ENCODE peak calls at places on chromosomes 13 and 19, in ten cellular contexts. V is fibroblast of mammary gland, J is testis, P is BJ, R is brain microvascular endothelial cell, A is stomach, H is pancreas, U is right atrium auricular region, X is mammary epithelial cell, Y is fibroblast of pulmonary artery. T is an unnamed sample.

GRCh38 chr13:46149272-46150133 is 32.5 kb downstream of the LCP1 start:
- DNase-seq in V (peak; percentile 38), J (no peak), P (no peak), R (peak; percentile 64), A (no peak), H (no peak), U (no peak), X (peak; percentile 84), Y (peak; percentile 24), T (no peak)

GRCh38 chr19:33524024-33524664 is 2.6 kb upstream of the PEPD start:
- DNase-seq in V (peak; percentile 44), J (peak; percentile 27), P (no peak), R (no peak), A (no peak), H (no peak), U (no peak), X (no peak), Y (no peak), T (no peak)

GRCh38 chr13:112229445-112229844 is 146.7 kb upstream of the SPACA7 start:
- DNase-seq in V (no peak), J (no peak), P (no peak), R (no peak), A (no peak), H (no peak), U (no peak), X (no peak), Y (no peak), T (no peak)

GRCh38 chr13:87128006-87128405 is 543.2 kb upstream of the SLITRK5 start:
- DNase-seq in V (peak; percentile 53), J (no peak), P (no peak), R (no peak), A (no peak), H (no peak), U (no peak), X (no peak), Y (peak; percentile 37), T (no peak)

GRCh38 chr19:13207237-13208130 is 57.3 kb downstream of the IER2 start:
- DNase-seq in V (peak; percentile 50), J (peak; percentile 30), P (no peak), R (no peak), A (no peak), H (no peak), U (no peak), X (no peak), Y (no peak), T (no peak)

GRCh38 chr19:19486343-19487076 is 28.8 kb downstream of the TSSK6 start:
- DNase-seq in V (no peak), J (no peak), P (no peak), R (no peak), A (no peak), H (no peak), U (no peak), X (no peak), Y (no peak), T (no peak)

GRCh38 chr13:54633461-54633860 is 1604.8 kb downstream of the OLFM4 start:
- DNase-seq in V (no peak), J (no peak), P (no peak), R (no peak), A (no peak), H (no peak), U (no peak), X (no peak), Y (no peak), T (no peak)

GRCh38 chr19:9309974-9310446 is 372 bp upstream of the ZNF699 start:
- DNase-seq in V (peak; percentile 89), J (peak; percentile 97), P (no peak), R (peak; percentile 90), A (peak; percentile 85), H (no peak), U (peak; percentile 95), X (no peak), Y (peak; percentile 93), T (no peak)

GRCh38 chr13:70623260-70623659 is 515.0 kb upstream of the KLHL1 start:
- DNase-seq in V (peak; percentile 5), J (no peak), P (no peak), R (no peak), A (no peak), H (no peak), U (no peak), X (no peak), Y (peak; percentile 36), T (no peak)

GRCh38 chr13:104769520-104769919 is 1703.3 kb upstream of the SLC10A2 start:
- DNase-seq in V (no peak), J (no peak), P (no peak), R (no peak), A (no peak), H (no peak), U (no peak), X (no peak), Y (no peak), T (no peak)

GRCh38 chr13:104779311-104779710 is 1713.1 kb upstream of the SLC10A2 start:
- DNase-seq in V (peak; percentile 36), J (no peak), P (peak; percentile 19), R (peak; percentile 26), A (no peak), H (no peak), U (no peak), X (no peak), Y (peak; percentile 39), T (no peak)

GRCh38 chr13:104773775-104774174 is 1707.6 kb upstream of the SLC10A2 start:
- DNase-seq in V (peak; percentile 54), J (no peak), P (peak; percentile 7), R (peak; percentile 16), A (no peak), H (no peak), U (no peak), X (peak; percentile 32), Y (peak; percentile 70), T (no peak)
- TF ChIP-seq CTCF in V (peak; percentile 65), J (no peak), P (peak; percentile 60), R (peak; percentile 74), A (peak; percentile 16), H (peak; percentile 19), U (no peak), X (peak; percentile 45), Y (peak; percentile 80), T (peak; percentile 74)

GRCh38 chr13:25262261-25262660 is 25.0 kb downstream of the MTMR6 start:
- DNase-seq in V (no peak), J (no peak), P (no peak), R (no peak), A (no peak), H (no peak), U (no peak), X (no peak), Y (no peak), T (no peak)

GRCh38 chr13:25268561-25268960 is 18.7 kb downstream of the MTMR6 start:
- DNase-seq in V (no peak), J (no peak), P (no peak), R (no peak), A (no peak), H (no peak), U (no peak), X (no peak), Y (no peak), T (no peak)

GRCh38 chr13:25267715-25268114 is 19.6 kb downstream of the MTMR6 start:
- DNase-seq in V (peak; percentile 34), J (no peak), P (no peak), R (no peak), A (no peak), H (no peak), U (no peak), X (no peak), Y (peak; percentile 50), T (no peak)
- TF ChIP-seq CTCF in V (peak; percentile 32), J (no peak), P (peak; percentile 32), R (peak; percentile 47), A (no peak), H (no peak), U (no peak), X (no peak), Y (peak; percentile 40), T (peak; percentile 27)

GRCh38 chr13:103466761-103467160 is 400.5 kb upstream of the SLC10A2 start:
- DNase-seq in V (no peak), J (no peak), P (no peak), R (no peak), A (no peak), H (no peak), U (no peak), X (no peak), Y (no peak), T (no peak)

GRCh38 chr13:103473081-103473480 is 406.9 kb upstream of the SLC10A2 start:
- DNase-seq in V (no peak), J (no peak), P (no peak), R (no peak), A (no peak), H (no peak), U (no peak), X (no peak), Y (no peak), T (no peak)

GRCh38 chr13:103469771-103470170 is 403.6 kb upstream of the SLC10A2 start:
- DNase-seq in V (no peak), J (no peak), P (no peak), R (no peak), A (no peak), H (no peak), U (no peak), X (no peak), Y (no peak), T (no peak)

DNA sequence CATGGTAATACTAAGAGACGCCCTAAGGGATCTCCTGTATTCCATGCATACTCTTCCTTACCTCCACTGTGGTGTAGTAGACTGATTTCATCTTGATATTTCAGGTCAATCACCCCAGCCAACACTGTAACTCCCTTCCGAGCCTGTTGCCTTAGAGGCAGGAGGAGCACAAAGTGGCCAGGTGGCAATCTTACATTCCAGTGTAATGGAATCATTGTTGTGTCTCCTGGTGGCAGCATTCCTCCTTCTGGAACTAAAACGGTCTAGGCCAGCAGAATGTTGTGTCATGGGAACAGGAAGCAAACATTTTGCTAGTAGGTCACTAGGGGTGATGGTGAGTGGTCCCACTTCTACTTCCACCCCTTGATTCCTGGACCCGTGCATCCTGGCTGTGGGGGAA is 405.7 kb upstream of the SLC10A2 start:
- DNase-seq in V (no peak), J (no peak), P (no peak), R (no peak), A (no peak), H (no peak), U (no peak), X (no peak), Y (no peak), T (no peak)
- TF ChIP-seq CTCF in V (no peak), J (no peak), P (no peak), R (no peak), A (no peak), H (no peak), U (no peak), X (no peak), Y (no peak), T (no peak)

DNA sequence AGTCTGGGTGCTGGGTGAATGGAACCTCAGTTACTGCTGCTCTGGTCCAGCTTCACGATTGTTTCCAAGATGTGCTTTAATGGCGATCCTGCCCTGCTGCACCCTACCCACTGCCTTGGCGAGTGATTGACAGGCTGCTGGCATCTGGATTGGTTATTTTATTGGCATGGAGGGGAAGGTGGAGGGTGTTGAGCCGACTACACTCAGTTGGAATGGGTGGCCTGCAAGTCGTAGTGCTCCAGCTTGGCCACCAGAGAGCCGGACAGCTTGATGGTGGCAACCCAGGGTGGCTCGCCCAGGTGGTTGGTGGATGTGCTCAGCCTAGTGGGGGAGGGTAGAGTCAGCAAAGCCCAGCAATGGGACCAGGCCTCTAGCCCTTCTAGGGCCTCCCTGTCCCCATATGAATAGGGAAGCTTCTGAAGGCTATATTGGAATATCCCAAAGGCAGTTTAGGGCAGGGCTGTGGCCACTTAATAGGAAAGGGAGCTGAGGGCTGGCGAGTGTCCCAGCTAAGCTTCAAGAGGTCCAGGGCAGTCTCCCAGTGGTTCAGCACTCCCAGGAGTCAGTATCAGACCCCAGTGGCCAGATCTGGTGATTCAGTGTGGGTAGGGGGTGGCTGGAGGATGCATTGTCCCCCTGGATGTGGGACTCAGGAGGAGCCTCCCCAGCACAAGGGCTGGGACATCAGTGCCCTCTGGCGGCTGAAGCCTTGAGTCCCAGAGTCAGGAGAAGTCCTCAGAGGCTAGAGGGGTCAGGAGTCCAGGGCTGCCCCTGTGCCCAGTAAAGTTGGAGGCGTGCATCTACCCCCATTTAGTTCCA is 3.4 kb downstream of the GGN start:
- DNase-seq in V (no peak), J (no peak), P (no peak), R (no peak), A (no peak), H (no peak), U (no peak), X (peak; percentile 22), Y (no peak), T (no peak)
- TF ChIP-seq CTCF in V (peak; percentile 26), J (no peak), P (peak; percentile 51), R (peak; percentile 73), A (no peak), H (no peak), U (no peak), X (no peak), Y (peak; percentile 48), T (peak; percentile 30)